ENCODE peak calls at places on chromosome 7, in four cellular contexts. One of them, this sample, is unnamed.

GRCh38 chr7:100190059-100190711 is 12.5 kb downstream of the STAG3 start:
- DNase-seq in IMR-90: peak
- DNase-seq in H9: no peak
- DNase-seq in H1: no peak
- DNase-seq in this sample: peak

GRCh38 chr7:44220046-44220720 is 19.4 kb downstream of the YKT6 start:
- DNase-seq in IMR-90: no peak
- DNase-seq in H9: no peak
- DNase-seq in H1: no peak
- DNase-seq in this sample: no peak

GRCh38 chr7:367351-367841 is 77.4 kb downstream of the FOXL3 start:
- DNase-seq in H1: no peak
- DNase-seq in IMR-90: no peak
- DNase-seq in H9: no peak
- DNase-seq in this sample: no peak

GRCh38 chr7:1705339-1705738 is 35.3 kb downstream of the ELFN1 start:
- DNase-seq in IMR-90: no peak
- DNase-seq in H9: peak
- DNase-seq in H1: peak
- DNase-seq in this sample: no peak

GRCh38 chr7:129434846-129435318 is 650 bp downstream of the STRIP2 start:
- DNase-seq in H1: no peak
- DNase-seq in H9: peak
- DNase-seq in IMR-90: peak
- DNase-seq in this sample: peak

GRCh38 chr7:22433710-22434460 is 66.1 kb downstream of the STEAP1B start:
- DNase-seq in IMR-90: peak
- DNase-seq in H9: peak
- DNase-seq in H1: no peak
- DNase-seq in this sample: peak

GRCh38 chr7:27062946-27063345 is 32.9 kb downstream of the HOXA1 start:
- DNase-seq in IMR-90: no peak
- DNase-seq in H1: no peak
- DNase-seq in H9: no peak
- DNase-seq in this sample: no peak

GRCh38 chr7:144674550-144674949 is 161.3 kb downstream of the TPK1 start:
- DNase-seq in H9: no peak
- DNase-seq in IMR-90: no peak
- DNase-seq in H1: no peak
- DNase-seq in this sample: no peak

GRCh38 chr7:121214652-121215051 is 114.1 kb upstream of the WNT16 start:
- DNase-seq in IMR-90: peak
- DNase-seq in H1: no peak
- DNase-seq in H9: no peak
- DNase-seq in this sample: no peak

GRCh38 chr7:81367335-81367801 is 402.5 kb downstream of the HGF start:
- DNase-seq in IMR-90: peak
- DNase-seq in H9: no peak
- DNase-seq in H1: no peak
- DNase-seq in this sample: no peak

GRCh38 chr7:115217373-115217772 is 295.5 kb downstream of the MDFIC start:
- DNase-seq in IMR-90: no peak
- DNase-seq in H1: no peak
- DNase-seq in H9: no peak
- DNase-seq in this sample: no peak

GRCh38 chr7:87876759-87877234 is 504 bp downstream of the DBF4 start:
- DNase-seq in IMR-90: peak
- DNase-seq in H1: no peak
- DNase-seq in H9: peak
- DNase-seq in this sample: peak

GRCh38 chr7:101952355-101953247 is 135.2 kb downstream of the CUX1 start:
- DNase-seq in H9: no peak
- DNase-seq in H1: no peak
- DNase-seq in IMR-90: peak
- DNase-seq in this sample: no peak

GRCh38 chr7:122014697-122015096 is 129.4 kb downstream of the AASS start:
- DNase-seq in IMR-90: no peak
- DNase-seq in H1: no peak
- DNase-seq in H9: no peak
- DNase-seq in this sample: no peak

GRCh38 chr7:40213856-40214255 is 79.1 kb downstream of the SUGCT start:
- DNase-seq in H1: no peak
- DNase-seq in H9: no peak
- DNase-seq in IMR-90: peak
- DNase-seq in this sample: no peak

GRCh38 chr7:21146642-21147423 is 281.1 kb upstream of the SP4 start:
- DNase-seq in H9: peak
- DNase-seq in H1: peak
- DNase-seq in IMR-90: no peak
- DNase-seq in this sample: peak

GRCh38 chr7:28573751-28574295 is 161.5 kb downstream of the CREB5 start:
- DNase-seq in IMR-90: peak
- DNase-seq in H1: no peak
- DNase-seq in H9: no peak
- DNase-seq in this sample: no peak

GRCh38 chr7:67484244-67484751 is 487.7 kb downstream of the TYW1 start:
- DNase-seq in H1: peak
- DNase-seq in IMR-90: peak
- DNase-seq in H9: peak
- DNase-seq in this sample: peak

GRCh38 chr7:53596230-53596629 is 560.8 kb downstream of the POM121L12 start:
- DNase-seq in H1: no peak
- DNase-seq in IMR-90: no peak
- DNase-seq in H9: peak
- DNase-seq in this sample: peak

GRCh38 chr7:12139421-12139820 is 71.7 kb upstream of the TMEM106B start:
- DNase-seq in IMR-90: no peak
- DNase-seq in H1: no peak
- DNase-seq in H9: no peak
- DNase-seq in this sample: no peak

GRCh38 chr7:128343554-128344430 is at the start of gene RBM28:
- DNase-seq in H1: peak
- DNase-seq in H9: peak
- DNase-seq in IMR-90: peak
- DNase-seq in this sample: peak

GRCh38 chr7:136869006-136869961 is 832 bp downstream of the CHRM2 start:
- DNase-seq in H1: peak
- DNase-seq in H9: peak
- DNase-seq in IMR-90: peak
- DNase-seq in this sample: peak

GRCh38 chr7:14954035-14954434 is 51.5 kb upstream of the DGKB start:
- DNase-seq in H9: no peak
- DNase-seq in IMR-90: no peak
- DNase-seq in H1: no peak
- DNase-seq in this sample: peak

GRCh38 chr7:149161241-149161848 is 14.1 kb downstream of the ZNF398 start:
- DNase-seq in IMR-90: peak
- DNase-seq in H1: no peak
- DNase-seq in H9: no peak
- DNase-seq in this sample: no peak

GRCh38 chr7:18231854-18232253 is 204.2 kb upstream of the PRPS1L1 start:
- DNase-seq in H1: no peak
- DNase-seq in H9: no peak
- DNase-seq in IMR-90: no peak
- DNase-seq in this sample: no peak

GRCh38 chr7:922334-923107 is 32.0 kb downstream of the ADAP1 start:
- DNase-seq in H1: no peak
- DNase-seq in IMR-90: no peak
- DNase-seq in H9: no peak
- DNase-seq in this sample: no peak

DNA sequence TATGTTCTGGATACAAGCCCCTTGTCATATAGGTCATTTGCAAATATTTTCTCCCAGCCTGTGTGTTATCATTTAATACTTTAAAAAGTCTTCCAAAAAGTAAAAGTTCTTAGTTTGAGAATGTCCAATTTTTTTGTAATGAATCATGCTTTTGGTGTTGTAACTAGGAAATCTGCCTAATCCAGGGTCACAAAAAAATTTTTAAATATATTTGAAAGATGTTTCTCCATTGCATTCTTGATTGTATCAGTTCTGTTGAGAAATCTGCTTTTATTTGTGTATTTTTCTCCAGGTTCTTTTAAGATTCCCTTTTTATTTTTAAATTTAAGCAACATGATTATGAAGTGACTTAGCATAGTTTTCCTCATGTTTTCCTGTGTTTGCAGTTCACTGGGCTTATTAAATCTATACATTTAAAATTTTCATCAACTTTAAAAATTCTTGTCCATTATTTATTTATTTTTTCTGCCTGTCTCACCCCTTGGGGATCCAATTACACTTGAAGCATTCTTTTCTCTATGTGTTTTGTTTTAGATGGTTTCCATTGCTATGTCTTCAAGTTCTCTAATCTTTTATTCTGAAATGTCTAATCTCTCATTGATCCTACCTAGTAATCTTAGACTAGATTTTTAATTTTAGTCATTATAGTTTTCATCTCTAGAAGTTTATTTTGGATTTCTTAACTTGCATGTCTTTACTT is 46.9 kb downstream of the CCDC71L start:
- DNase-seq in IMR-90: peak
- DNase-seq in H1: no peak
- DNase-seq in H9: no peak
- DNase-seq in this sample: no peak
- H2BK120ac ChIP-seq in IMR-90: no peak
- H2BK120ac ChIP-seq in H1: no peak
- H2BK120ac ChIP-seq in H9: no peak
- H2BK120ac ChIP-seq in this sample: no peak

DNA sequence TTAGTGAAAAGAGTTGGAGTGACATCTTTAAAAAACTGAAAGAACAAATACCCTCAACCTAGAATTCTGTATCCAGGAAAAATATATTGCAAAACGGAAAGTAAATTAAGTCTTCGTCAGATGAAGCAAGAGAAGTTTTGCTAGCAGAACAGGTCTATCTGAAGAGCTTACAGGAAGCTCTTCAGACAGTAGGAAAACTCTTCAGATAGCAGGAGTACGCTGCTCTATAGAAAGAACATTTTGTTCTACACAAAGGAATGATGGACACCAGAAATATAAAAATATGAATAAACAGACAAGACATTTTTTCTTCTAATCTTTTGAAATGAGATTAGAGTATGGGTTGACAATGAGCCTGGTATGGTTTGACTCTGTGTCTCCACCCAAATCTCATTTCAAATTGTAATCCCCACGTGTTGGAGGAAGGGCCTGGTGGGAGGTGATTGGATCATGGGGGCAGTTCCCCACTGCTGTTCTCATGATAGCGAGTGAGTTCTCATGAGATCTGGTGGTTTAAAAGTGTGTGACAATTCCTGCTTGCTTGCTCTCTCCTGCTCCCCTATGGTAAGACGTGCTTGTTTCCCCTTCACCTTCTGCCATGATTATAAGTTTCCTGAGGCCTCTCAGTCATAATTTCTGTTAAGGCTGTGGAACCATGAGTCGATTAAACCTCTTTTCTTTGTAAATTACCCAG is 567.3 kb downstream of the AUTS2 start:
- DNase-seq in IMR-90: no peak
- DNase-seq in H9: no peak
- DNase-seq in H1: no peak
- DNase-seq in this sample: peak
- H3K56ac ChIP-seq in IMR-90: no peak
- H3K56ac ChIP-seq in H9: no peak
- H3K56ac ChIP-seq in H1: no peak
- H3K56ac ChIP-seq in this sample: no peak

GRCh38 chr7:150401424-150401790 is 22.3 kb downstream of the ZNF775 start:
- DNase-seq in IMR-90: no peak
- DNase-seq in H1: no peak
- DNase-seq in H9: no peak
- DNase-seq in this sample: no peak
- H4K5ac ChIP-seq in IMR-90: no peak
- H4K5ac ChIP-seq in H1: peak
- H4K5ac ChIP-seq in H9: no peak
- H4K5ac ChIP-seq in this sample: no peak

DNA sequence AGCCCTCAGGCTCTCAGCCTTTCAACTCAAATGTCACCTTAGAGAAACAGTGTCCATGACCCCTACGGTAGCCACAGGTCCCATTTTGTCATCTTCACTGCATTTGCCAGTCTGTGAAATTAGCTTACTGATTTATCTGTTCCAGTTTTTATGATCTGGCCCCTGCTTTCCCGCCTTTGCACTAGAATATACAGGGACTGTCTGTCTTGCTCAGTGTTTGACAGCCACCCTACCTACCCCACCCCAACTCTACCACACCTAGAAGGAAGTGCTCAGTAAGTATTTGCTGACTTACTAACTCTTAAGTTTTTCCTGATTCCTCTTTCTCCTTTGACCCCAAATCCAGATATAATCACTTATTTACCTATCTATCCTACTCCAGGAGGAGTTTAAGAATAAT is 49.5 kb downstream of the CREB3L2 start:
- DNase-seq in H9: no peak
- DNase-seq in H1: no peak
- DNase-seq in IMR-90: no peak
- DNase-seq in this sample: no peak
- H2BK120ac ChIP-seq in H9: no peak
- H2BK120ac ChIP-seq in H1: no peak
- H2BK120ac ChIP-seq in IMR-90: peak
- H2BK120ac ChIP-seq in this sample: no peak

DNA sequence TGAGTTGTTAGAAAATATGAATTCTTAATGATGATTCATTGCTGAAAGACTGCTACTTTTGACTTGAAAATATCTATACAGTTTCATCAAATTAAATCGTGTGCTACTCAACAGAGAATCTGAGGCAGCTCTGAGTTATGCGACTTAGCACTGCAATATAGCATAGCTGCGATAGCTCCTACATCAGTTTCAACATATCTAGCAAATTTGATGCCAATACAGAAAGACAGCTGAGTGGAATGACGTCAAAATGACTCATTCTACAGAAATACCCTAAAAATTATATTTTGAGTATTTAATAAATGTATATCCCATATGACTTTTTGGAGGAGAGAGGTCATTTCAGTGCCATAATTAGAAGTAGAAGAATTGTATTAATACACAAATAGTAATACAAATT is 1.1 kb upstream of the TARP start:
- DNase-seq in H1: no peak
- DNase-seq in H9: no peak
- DNase-seq in IMR-90: peak
- DNase-seq in this sample: no peak
- H3K56ac ChIP-seq in H1: no peak
- H3K56ac ChIP-seq in H9: no peak
- H3K56ac ChIP-seq in IMR-90: no peak
- H3K56ac ChIP-seq in this sample: no peak

This sample was measured in mesendoderm.